ENCODE peak calls at places on chromosomes 11 and 22, in four cellular contexts. T, V, C and M are unnamed samples.

GRCh38 chr11:108154591-108154990 is 33.2 kb downstream of the ACAT1 start:
- DNase-seq in C (no peak), T (no peak), V (no peak), M (no peak)

GRCh38 chr22:46003271-46004091 is 26.5 kb upstream of the WNT7B start:
- DNase-seq in T (peak; percentile 47), V (no peak), C (no peak), M (no peak)

GRCh38 chr11:85541683-85542082 is 85.5 kb downstream of the DLG2 start:
- DNase-seq in V (no peak), C (no peak), T (no peak), M (no peak)

GRCh38 chr22:30299322-30299721 is 10.0 kb upstream of the CASTOR1 start:
- DNase-seq in C (no peak), T (no peak), V (no peak), M (no peak)

GRCh38 chr22:21624120-21624879 is 5.5 kb downstream of the YDJC start:
- DNase-seq in C (peak; percentile 19), T (peak; percentile 62), V (peak; percentile 38), M (peak; percentile 38)

GRCh38 chr11:13160302-13160701 is 117.3 kb upstream of the BMAL1 start:
- DNase-seq in C (no peak), V (no peak), T (no peak), M (no peak)

GRCh38 chr22:33018232-33018864 is 39.8 kb downstream of the SYN3 start:
- DNase-seq in V (peak; percentile 46), C (peak; percentile 42), T (peak; percentile 65), M (peak; percentile 71)

GRCh38 chr11:107915229-107915628 is 13.0 kb upstream of the RAB39A start:
- DNase-seq in V (no peak), T (no peak), C (no peak), M (no peak)

GRCh38 chr22:35467788-35468187 is 67.8 kb downstream of the MCM5 start:
- DNase-seq in V (no peak), T (peak; percentile 44), C (no peak), M (no peak)

GRCh38 chr22:26362471-26362870 is 66.6 kb upstream of the ASPHD2 start:
- DNase-seq in T (peak; percentile 92), C (no peak), V (no peak), M (no peak)

GRCh38 chr22:44199164-44199563 is 18.4 kb downstream of the PARVG start:
- DNase-seq in C (no peak), V (no peak), T (no peak), M (no peak)

GRCh38 chr22:44195189-44195871 is 14.6 kb downstream of the PARVG start:
- DNase-seq in C (peak; percentile 23), T (no peak), V (no peak), M (peak; percentile 35)

GRCh38 chr22:44196731-44197131 is 16.0 kb downstream of the PARVG start:
- DNase-seq in V (no peak), T (no peak), C (no peak), M (no peak)

GRCh38 chr22:44196241-44196640 is 15.5 kb downstream of the PARVG start:
- DNase-seq in T (no peak), C (no peak), V (no peak), M (no peak)

GRCh38 chr22:44197271-44197670 is 16.5 kb downstream of the PARVG start:
- DNase-seq in C (no peak), T (no peak), V (no peak), M (no peak)
- H3K4me2 ChIP-seq in C (no peak overlapping the region), T (no peak overlapping the region), V (no peak overlapping the region), M (no peak overlapping the region)

GRCh38 chr11:115780625-115781024 is 276.4 kb upstream of the CADM1 start:
- DNase-seq in V (no peak), C (no peak), T (no peak), M (no peak)
- H4K20me1 ChIP-seq in V (no peaks in the 10 kb centered on the region), C (no peaks in the 10 kb centered on the region), T (no peaks in the 10 kb centered on the region), M (no peaks in the 10 kb centered on the region)

DNA sequence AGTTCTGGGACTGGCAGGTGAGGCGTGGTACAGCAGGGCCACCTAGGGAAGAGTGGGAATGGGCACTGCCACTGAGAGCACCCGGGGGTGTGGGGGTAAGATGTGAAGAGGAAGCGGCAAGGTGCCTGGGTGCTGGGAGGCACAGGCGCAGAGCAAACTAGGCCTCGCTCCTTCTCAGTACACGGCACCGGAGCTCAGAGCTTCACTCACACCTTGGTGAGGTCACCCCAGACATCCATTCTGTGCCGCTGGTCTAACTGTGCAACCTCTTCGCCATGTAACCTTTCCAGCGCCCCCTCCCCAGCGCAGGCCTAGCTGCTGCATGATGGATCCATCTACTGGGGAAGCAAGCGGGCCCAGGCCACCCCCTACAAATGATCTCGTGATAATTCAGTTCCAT is 1475.0 kb downstream of the TBC1D22A start:
- DNase-seq in C (no peak), T (no peak), V (no peak), M (no peak)
- H3K4me2 ChIP-seq in C (no peak overlapping the region), T (no peak overlapping the region), V (no peak overlapping the region), M (no peak overlapping the region)

GRCh38 chr22:40766956-40767355 is 52.2 kb downstream of the SLC25A17 start:
- DNase-seq in T (no peak), C (no peak), V (no peak), M (no peak)

GRCh38 chr22:40764743-40765441 is 54.3 kb downstream of the SLC25A17 start:
- DNase-seq in V (no peak), C (no peak), T (peak; percentile 52), M (peak; percentile 24)

GRCh38 chr22:40769761-40770160 is 49.4 kb downstream of the SLC25A17 start:
- DNase-seq in V (no peak), C (no peak), T (no peak), M (no peak)

DNA sequence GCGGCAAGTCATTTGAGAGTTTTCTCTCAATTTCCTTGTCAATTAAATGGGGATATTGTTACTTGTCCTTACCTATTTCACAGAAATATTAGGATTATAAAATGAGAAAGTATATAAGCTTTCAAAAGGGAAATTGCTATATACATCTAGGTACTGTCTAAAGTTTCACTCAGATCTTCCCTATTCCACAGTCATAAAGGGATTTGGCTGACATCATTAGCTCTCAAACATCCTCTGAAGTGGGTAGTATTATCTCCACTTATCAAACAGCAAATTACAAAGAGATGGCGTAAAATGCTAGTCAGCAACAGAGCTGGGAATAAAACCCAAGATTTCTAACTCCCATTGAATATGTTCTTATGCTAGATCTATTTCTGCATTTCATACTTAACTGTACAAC is 51.0 kb downstream of the SLC25A17 start:
- DNase-seq in T (no peak), C (no peak), V (no peak), M (no peak)
- H4K20me1 ChIP-seq in T (no peaks in the 10 kb centered on the region), C (no peaks in the 10 kb centered on the region), V (no peaks in the 10 kb centered on the region), M (no peaks in the 10 kb centered on the region)